ENCODE peak calls at places on chromosomes 5 and 9, in five cellular contexts. F, G, V, Z and T are unnamed samples.

GRCh38 chr9:116605060-116605459 is 82.0 kb upstream of the TRIM32 start:
- DNase-seq in F (no peak), G (no peak), V (no peak), Z (no peak), T (no peak)

GRCh38 chr5:1536298-1537165 is 12.8 kb upstream of the LPCAT1 start:
- DNase-seq in F (peak; percentile 19), G (peak; percentile 18), V (no peak), Z (no peak), T (no peak)

GRCh38 chr5:135222771-135223170 is 176.3 kb downstream of the MACROH2A1 start:
- DNase-seq in F (no peak), G (no peak), V (no peak), Z (no peak), T (no peak)

GRCh38 chr9:133533878-133534277 is 626 bp upstream of the ADAMTSL2 start:
- DNase-seq in F (no peak), G (no peak), V (no peak), Z (peak; percentile 13), T (no peak)

GRCh38 chr9:117434568-117434967 is 19.7 kb upstream of the ASTN2 start:
- DNase-seq in F (no peak), G (no peak), V (no peak), Z (no peak), T (no peak)

GRCh38 chr9:122819326-122819725 is 9.1 kb downstream of the PDCL start:
- DNase-seq in F (no peak), G (no peak), V (no peak), Z (peak; percentile 51), T (no peak)

GRCh38 chr5:73541981-73542380 is 23.5 kb downstream of the ANKRA2 start:
- DNase-seq in F (no peak), G (no peak), V (no peak), Z (peak; percentile 54), T (no peak)

GRCh38 chr9:36407122-36407723 is 7.2 kb upstream of the RNF38 start:
- DNase-seq in F (peak; percentile 49), G (peak; percentile 68), V (no peak), Z (peak; percentile 77), T (no peak)

GRCh38 chr5:175885813-175886212 is 14.4 kb downstream of the CPLX2 start:
- DNase-seq in F (no peak), G (no peak), V (no peak), Z (peak; percentile 10), T (no peak)

GRCh38 chr9:18245911-18246310 is 228.0 kb upstream of the ADAMTSL1 start:
- DNase-seq in F (no peak), G (no peak), V (no peak), Z (peak; percentile 32), T (no peak)

GRCh38 chr5:108749130-108749861 is 1.6 kb downstream of the FER start:
- DNase-seq in F (peak; percentile 68), G (no peak), V (no peak), Z (no peak), T (no peak)

GRCh38 chr5:95631265-95631957 is 11.5 kb downstream of the GPR150 start:
- DNase-seq in F (no peak), G (no peak), V (no peak), Z (peak; percentile 90), T (peak; percentile 62)

GRCh38 chr5:40784027-40784653 is 14.0 kb downstream of the PRKAA1 start:
- DNase-seq in F (no peak), G (no peak), V (no peak), Z (no peak), T (no peak)

DNA sequence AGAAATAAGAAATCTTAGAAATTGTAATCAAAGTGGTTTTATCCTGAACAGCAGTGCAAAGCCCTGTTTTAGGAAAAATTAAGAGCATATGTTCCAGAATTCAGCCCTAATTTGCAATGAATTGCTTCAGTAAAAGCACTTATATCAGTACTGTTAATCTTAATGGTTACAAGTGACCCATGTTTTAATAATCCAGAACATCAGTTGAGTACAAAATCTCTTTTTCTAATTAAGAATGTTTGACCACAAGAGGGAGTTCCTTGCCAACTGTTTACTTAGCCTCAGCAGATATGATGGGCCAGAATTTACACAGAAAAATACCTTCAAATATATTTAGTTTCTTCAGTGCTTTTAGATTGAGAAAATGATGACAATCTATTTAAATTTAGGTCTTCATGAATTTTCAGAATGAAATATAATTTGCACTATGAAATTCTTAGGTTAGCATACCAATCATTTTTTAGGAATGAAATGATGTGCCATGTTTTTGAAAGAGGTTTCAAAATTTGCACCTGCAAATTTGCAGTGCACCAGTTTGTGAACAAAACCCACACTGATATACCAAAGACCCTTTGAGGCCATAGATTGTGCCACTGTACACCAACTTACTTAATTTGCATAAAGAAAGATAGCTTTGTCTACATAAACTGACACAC is 926.3 kb upstream of the ARRDC3 start:
- DNase-seq in F (no peak), G (no peak), V (no peak), Z (peak; percentile 78), T (peak; percentile 10)
- TF ChIP-seq CTCF in F (peak; percentile 14), G (no peak), V (peak; percentile 37), Z (peak; percentile 42), T (peak; percentile 25)

GRCh38 chr9:120936764-120937122 is 10.1 kb upstream of the TRAF1 start:
- DNase-seq in F (no peak), G (no peak), V (no peak), Z (no peak), T (no peak)

GRCh38 chr9:120935383-120935857 is 8.8 kb upstream of the TRAF1 start:
- DNase-seq in F (peak; percentile 99), G (peak; percentile 95), V (peak; percentile 96), Z (peak; percentile 95), T (peak; percentile 71)

GRCh38 chr9:120937596-120937995 is 11.0 kb upstream of the TRAF1 start:
- DNase-seq in F (no peak), G (no peak), V (no peak), Z (peak; percentile 51), T (no peak)

GRCh38 chr9:120937127-120937526 is 10.5 kb upstream of the TRAF1 start:
- DNase-seq in F (peak; percentile 63), G (peak; percentile 64), V (no peak), Z (no peak), T (no peak)

GRCh38 chr9:120936011-120936763 is 9.6 kb upstream of the TRAF1 start:
- DNase-seq in F (peak; percentile 96), G (peak; percentile 96), V (peak; percentile 96), Z (peak; percentile 97), T (peak; percentile 60)
- H3K4me3 ChIP-seq in F (no peak overlapping the region), G (peak overlapping the region; percentile 20), V (no peak overlapping the region), Z (peak overlapping the region; percentile 28), T (peak overlapping the region; percentile 53)

GRCh38 chr9:126706698-126707053 is 92.9 kb downstream of the LMX1B start:
- DNase-seq in F (no peak), G (no peak), V (no peak), Z (no peak), T (no peak)
- TF ChIP-seq CTCF in F (no peak), G (no peak), V (no peak), Z (no peak), T (no peak)

GRCh38 chr5:178123094-178123986 is 7.5 kb upstream of the RMND5B start:
- DNase-seq in F (no peak), G (no peak), V (no peak), Z (no peak), T (no peak)
- H3K4me3 ChIP-seq in F (no peak overlapping the region), G (no peak overlapping the region), V (no peak overlapping the region), Z (no peak overlapping the region), T (no peak overlapping the region)

GRCh38 chr5:6712582-6713273 is 504 bp upstream of the TENT4A start:
- DNase-seq in F (peak; percentile 95), G (peak; percentile 97), V (peak; percentile 98), Z (peak; percentile 97), T (peak; percentile 67)

GRCh38 chr5:6712136-6712581 is 1.1 kb upstream of the TENT4A start:
- DNase-seq in F (peak; percentile 45), G (peak; percentile 60), V (peak; percentile 58), Z (peak; percentile 51), T (no peak)

GRCh38 chr5:6710551-6711318 is 2.5 kb upstream of the TENT4A start:
- DNase-seq in F (no peak), G (peak; percentile 11), V (no peak), Z (no peak), T (no peak)

GRCh38 chr5:6710078-6710477 is 3.2 kb upstream of the TENT4A start:
- DNase-seq in F (no peak), G (no peak), V (no peak), Z (no peak), T (no peak)

GRCh38 chr5:6711409-6712135 is 1.7 kb upstream of the TENT4A start:
- DNase-seq in F (no peak), G (peak; percentile 21), V (no peak), Z (no peak), T (no peak)
- TF ChIP-seq CTCF in F (no peak), G (no peak), V (no peak), Z (no peak), T (no peak)

GRCh38 chr5:88092358-88092757 is 176.3 kb downstream of the TMEM161B start:
- DNase-seq in F (no peak), G (no peak), V (no peak), Z (no peak), T (no peak)
- H3K4me3 ChIP-seq in F (no peak overlapping the region), G (no peak overlapping the region), V (no peak overlapping the region), Z (no peak overlapping the region), T (no peak overlapping the region)

GRCh38 chr5:118796081-118796480 is 192.3 kb downstream of the DTWD2 start:
- DNase-seq in F (no peak), G (no peak), V (no peak), Z (no peak), T (no peak)
- TF ChIP-seq CTCF in F (no peak), G (no peak), V (no peak), Z (no peak), T (no peak)

DNA sequence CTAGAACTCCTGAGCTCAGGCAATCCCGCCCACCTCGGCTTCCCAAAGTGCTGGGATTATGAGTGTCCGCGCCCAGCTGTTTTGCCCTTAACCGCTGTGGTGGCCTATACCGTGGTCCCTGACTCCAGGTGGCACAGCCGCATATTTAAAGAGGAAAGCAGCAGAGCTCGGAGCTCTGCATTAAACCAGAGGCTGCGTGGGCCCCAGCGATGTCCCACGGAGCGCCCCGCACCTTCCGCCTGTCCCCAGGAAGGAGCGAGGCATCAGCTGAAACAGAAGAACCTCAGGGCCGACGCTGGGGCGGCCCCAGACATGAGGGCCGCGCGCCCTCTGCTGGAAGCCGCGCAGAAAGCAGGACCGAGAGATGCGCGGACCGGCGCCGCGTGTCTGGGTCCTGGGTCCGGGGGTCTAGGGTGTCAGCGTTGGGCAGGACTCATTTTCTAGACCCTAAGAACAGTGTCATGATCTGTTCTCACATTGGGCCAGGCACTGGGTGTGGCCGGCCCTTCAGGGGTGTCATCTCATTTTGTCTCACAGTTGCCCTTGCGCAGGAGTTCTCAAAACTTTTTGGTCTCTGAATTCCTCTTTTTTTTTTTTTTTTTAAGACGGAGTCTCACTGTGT is 37.7 kb downstream of the LAMC3 start:
- DNase-seq in F (peak; percentile 64), G (peak; percentile 45), V (peak; percentile 69), Z (peak; percentile 59), T (no peak)
- H3K4me3 ChIP-seq in F (no peak overlapping the region), G (no peak overlapping the region), V (no peak overlapping the region), Z (no peak overlapping the region), T (no peak overlapping the region)

GRCh38 chr5:180436936-180437335 is 57.2 kb upstream of the CNOT6 start:
- DNase-seq in F (no peak), G (no peak), V (no peak), Z (no peak), T (no peak)

GRCh38 chr5:180438785-180439780 is 55.1 kb upstream of the CNOT6 start:
- DNase-seq in F (no peak), G (no peak), V (no peak), Z (no peak), T (no peak)

GRCh38 chr5:180441577-180441976 is 52.6 kb upstream of the CNOT6 start:
- DNase-seq in F (no peak), G (no peak), V (no peak), Z (peak; percentile 71), T (no peak)

GRCh38 chr5:180437336-180437735 is 56.8 kb upstream of the CNOT6 start:
- DNase-seq in F (no peak), G (no peak), V (no peak), Z (no peak), T (no peak)

GRCh38 chr5:180439911-180440769 is 54.0 kb upstream of the CNOT6 start:
- DNase-seq in F (no peak), G (no peak), V (no peak), Z (no peak), T (no peak)
- TF ChIP-seq CTCF in F (no peak), G (no peak), V (no peak), Z (no peak), T (no peak)